ENCODE peak calls at places on chromosomes 1 and 21, in four cellular contexts. R, N, F and A are unnamed samples.

GRCh38 chr1:57770772-57771171 is 346.9 kb upstream of the DAB1 start:
- DNase-seq in R (no peak), N (peak; percentile 27), F (peak; percentile 0), A (no peak)

GRCh38 chr1:37764888-37765441 is at the start of gene EPHA10:
- DNase-seq in R (no peak), F (no peak), N (no peak), A (no peak)

GRCh38 chr1:201282931-201283829 is at the start of gene PKP1:
- DNase-seq in F (no peak), R (no peak), N (peak; percentile 78), A (no peak)

GRCh38 chr1:51671527-51672325 is 54.8 kb downstream of the OSBPL9 start:
- DNase-seq in F (peak; percentile 65), N (no peak), R (no peak), A (no peak)

GRCh38 chr1:221729771-221730170 is 12.1 kb downstream of the DUSP10 start:
- DNase-seq in R (no peak), F (no peak), N (no peak), A (no peak)

GRCh38 chr1:22231995-22232690 is 89.2 kb upstream of the WNT4 start:
- DNase-seq in N (no peak), F (no peak), R (no peak), A (no peak)

GRCh38 chr1:97004743-97005142 is 283.2 kb downstream of the PTBP2 start:
- DNase-seq in N (no peak), F (no peak), R (no peak), A (no peak)

GRCh38 chr1:208211901-208212843 is 32.0 kb downstream of the PLXNA2 start:
- DNase-seq in R (no peak), N (no peak), F (no peak), A (no peak)

GRCh38 chr1:171769171-171769570 is 12.3 kb upstream of the METTL13 start:
- DNase-seq in R (no peak), N (no peak), F (no peak), A (no peak)

GRCh38 chr1:65153635-65154034 is 5.6 kb downstream of the AK4 start:
- DNase-seq in N (no peak), R (no peak), F (no peak), A (no peak)

GRCh38 chr1:154870117-154870571 is at the start of gene KCNN3:
- DNase-seq in F (peak; percentile 82), R (peak; percentile 93), N (peak; percentile 77), A (peak; percentile 72)
- H3K4me3 ChIP-seq in F (peak within 1 kb of the TSS; percentile 40), R (peak within 1 kb of the TSS; percentile 46), N (no peak within 1 kb of the TSS), A (peak within 1 kb of the TSS; percentile 64)

GRCh38 chr1:209601809-209602657 is 18.5 kb downstream of the CAMK1G start:
- DNase-seq in F (peak; percentile 66), R (no peak), N (peak; percentile 70), A (no peak)
- TF ChIP-seq CTCF in F (peak; percentile 77), R (peak; percentile 58), N (peak; percentile 88), A (peak; percentile 54)

GRCh38 chr1:89901957-89902669 is 81.3 kb downstream of the LRRC8D start:
- DNase-seq in N (no peak), R (no peak), F (no peak), A (no peak)
- H3K4me3 ChIP-seq in N (no peak overlapping the region), R (no peak overlapping the region), F (no peak overlapping the region), A (no peak overlapping the region)

GRCh38 chr21:38255718-38256117 is 1.1 kb upstream of the KCNJ15 start:
- DNase-seq in R (no peak), N (peak; percentile 54), F (no peak), A (no peak)
- TF ChIP-seq CTCF in R (no peak), N (no peak), F (no peak), A (no peak)

GRCh38 chr1:178513278-178513983 is 522 bp downstream of the TEX35 start:
- DNase-seq in N (peak; percentile 17), R (no peak), F (peak; percentile 48), A (no peak)
- H3K4me3 ChIP-seq in N (no peak overlapping the region), R (no peak overlapping the region), F (no peak overlapping the region), A (no peak overlapping the region)

DNA sequence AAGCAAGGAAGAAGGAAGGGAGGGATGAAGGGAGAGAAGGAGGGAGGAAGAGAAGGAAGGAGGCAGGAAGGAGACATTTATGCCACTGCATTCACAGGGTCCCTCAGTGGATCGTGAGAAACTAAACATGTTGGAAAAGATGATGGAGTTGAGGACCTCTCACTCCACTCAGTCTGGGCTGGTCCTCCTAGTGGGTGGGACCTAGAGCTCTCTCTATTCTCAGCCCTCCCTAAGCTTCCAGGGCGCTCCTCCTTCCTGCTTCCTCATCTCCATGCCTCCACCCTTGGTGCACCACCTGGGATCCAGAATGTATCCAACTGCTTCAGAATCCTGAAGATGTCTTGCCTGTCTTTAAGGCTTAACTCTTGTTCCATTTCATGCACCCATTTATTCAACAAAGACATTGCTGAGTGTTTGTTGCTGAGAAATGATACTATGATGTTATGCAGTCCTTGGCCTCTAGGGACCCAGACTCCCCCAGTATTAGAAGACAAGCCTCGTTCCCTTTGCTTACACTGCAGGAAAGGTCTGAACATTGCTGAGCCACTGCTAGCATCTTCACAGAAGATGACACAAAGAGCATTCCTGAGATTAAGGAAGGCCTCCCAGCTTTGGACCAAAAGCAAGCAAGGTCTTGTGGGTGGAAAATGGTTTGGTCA is 88.5 kb downstream of the BEND5 start:
- DNase-seq in R (no peak), N (no peak), F (no peak), A (no peak)
- TF ChIP-seq CTCF in R (no peak), N (peak; percentile 13), F (peak; percentile 32), A (no peak)

DNA sequence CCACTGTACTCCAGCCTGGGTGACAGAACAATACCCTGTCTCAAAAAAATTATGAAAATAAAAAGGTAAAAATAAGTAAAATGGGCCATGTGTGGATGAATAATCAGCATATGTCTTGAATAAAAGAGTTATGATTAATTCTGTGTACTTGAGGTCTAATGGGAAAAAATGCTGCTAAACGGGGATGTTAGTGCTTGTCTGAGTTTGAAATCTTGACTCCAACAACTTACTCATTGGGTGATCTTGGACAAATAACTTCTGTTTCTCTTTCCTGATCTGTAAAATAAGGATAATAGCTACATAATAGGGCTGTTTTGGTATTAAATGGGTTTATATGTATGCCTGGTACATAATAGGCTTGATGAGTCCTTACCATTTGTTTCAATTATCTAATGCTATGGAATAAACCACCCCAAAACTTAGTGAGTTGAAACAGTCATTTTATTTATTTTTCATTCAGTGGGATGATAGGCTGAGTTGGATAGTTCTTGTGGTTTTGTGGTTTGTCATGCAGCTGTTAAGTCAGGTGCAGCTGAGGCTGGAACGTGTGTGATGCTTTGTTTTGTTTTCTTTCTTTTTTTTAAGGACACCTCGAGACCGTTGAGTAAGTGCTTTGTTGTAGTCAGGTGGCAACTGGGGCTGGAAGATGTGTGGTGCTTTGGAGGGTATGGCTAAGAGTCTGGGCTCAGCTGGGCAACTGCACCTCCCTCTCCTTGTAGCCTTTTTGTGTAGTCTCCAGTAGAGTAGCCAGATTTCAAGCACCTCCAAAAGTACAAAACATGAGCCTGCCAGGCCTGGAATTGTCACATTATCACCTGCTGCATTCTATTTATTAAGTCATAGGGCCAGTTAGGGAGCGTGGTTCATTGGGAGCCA is 4.9 kb downstream of the MDM4 start:
- DNase-seq in N (peak; percentile 44), R (no peak), F (peak; percentile 19), A (no peak)
- H3K4me3 ChIP-seq in N (no peak overlapping the region), R (no peak overlapping the region), F (no peak overlapping the region), A (no peak overlapping the region)

GRCh38 chr1:185656663-185657062 is 77.5 kb upstream of the HMCN1 start:
- DNase-seq in F (no peak), N (no peak), R (no peak), A (no peak)
- TF ChIP-seq CTCF in F (no peak), N (no peak), R (no peak), A (no peak)